ENCODE peak calls at places on chromosomes 5 and 9, in eight cellular contexts. E is bronchial epithelial cell, F is IMR-90, A is ovary, M is coronary artery, L is fibroblast of lung, O is mammary epithelial cell, P is cardiac fibroblast. D is an unnamed sample.
A peak's percentile ranks its signal among the peaks of the same experiment; 100 is the strongest.

GRCh38 chr5:157252741-157253465 is 13.0 kb upstream of the CYFIP2 start:
- DNase-seq in O (no peak), A (no peak), P (peak; percentile 26), M (no peak), L (no peak), E (no peak), F (peak; percentile 23), D (peak; percentile 87)

GRCh38 chr9:124030969-124031451 is 19.4 kb downstream of the LHX2 start:
- DNase-seq in F (no peak), O (no peak), E (no peak), M (no peak), A (no peak), P (peak; percentile 43), L (no peak), D (peak; percentile 71)

GRCh38 chr9:114176601-114177295 is 21.4 kb downstream of the COL27A1 start:
- DNase-seq in L (no peak), O (no peak), M (no peak), E (no peak), P (no peak), A (no peak), F (no peak), D (no peak)

GRCh38 chr9:88739373-88739772 is 204.4 kb downstream of the NXNL2 start:
- DNase-seq in E (no peak), P (no peak), M (no peak), A (no peak), L (no peak), O (no peak), F (no peak), D (no peak)

GRCh38 chr9:100064872-100065581 is 33.8 kb downstream of the ERP44 start:
- DNase-seq in M (no peak), O (peak; percentile 80), P (peak; percentile 42), E (peak; percentile 96), F (peak; percentile 92), L (peak; percentile 75), A (no peak), D (no peak)

GRCh38 chr5:65663804-65664521 is 39.1 kb downstream of the SHLD3 start:
- DNase-seq in L (peak; percentile 28), E (peak; percentile 32), A (no peak), P (peak; percentile 36), O (peak; percentile 6), M (no peak), F (peak; percentile 18), D (no peak)

GRCh38 chr5:174532453-174533126 is 191.8 kb upstream of the MSX2 start:
- DNase-seq in E (peak; percentile 96), L (peak; percentile 97), F (peak; percentile 98), P (peak; percentile 95), M (peak; percentile 91), O (peak; percentile 93), A (peak; percentile 42), D (peak; percentile 10)

GRCh38 chr5:120293796-120294195 is 170.3 kb upstream of the PRR16 start:
- DNase-seq in F (peak; percentile 85), O (peak; percentile 76), M (no peak), L (peak; percentile 84), E (peak; percentile 83), A (no peak), P (peak; percentile 67), D (no peak)

GRCh38 chr9:97845763-97846162 is 7.3 kb upstream of the FOXE1 start:
- DNase-seq in P (no peak), L (no peak), A (no peak), F (no peak), O (no peak), E (no peak), M (no peak), D (no peak)

DNA sequence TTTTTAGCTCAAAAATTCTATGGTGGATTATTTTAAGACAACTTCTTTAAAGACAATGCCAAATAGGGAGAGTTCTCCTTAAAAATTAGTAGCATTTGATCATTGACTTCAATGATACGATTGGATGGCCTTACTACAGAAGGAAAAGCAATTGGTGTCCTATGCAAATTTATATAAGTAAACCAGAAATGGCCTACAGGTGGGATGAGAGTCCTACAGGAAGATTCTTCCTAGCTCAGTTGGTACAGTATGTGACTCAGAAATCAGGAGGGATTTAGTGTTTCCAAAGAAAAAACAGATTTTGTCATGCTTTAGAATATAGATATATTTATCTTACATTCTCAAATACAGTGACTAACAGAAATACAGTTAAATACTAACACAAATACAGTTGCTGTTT is 6.5 kb downstream of the ANKRA2 start:
- DNase-seq in M (no peak), F (no peak), A (no peak), O (no peak), P (no peak), E (no peak), L (no peak), D (no peak)
- TF ChIP-seq CTCF in M (no peak), F (no peak), A (no peak), O (no peak), P (peak; percentile 27), E (no peak), L (no peak), D (no peak)

GRCh38 chr9:125844611-125845010 is 97.4 kb downstream of the PBX3 start:
- DNase-seq in A (no peak), M (no peak), E (no peak), P (no peak), L (no peak), O (peak; percentile 49), F (no peak), D (no peak)

GRCh38 chr9:125842215-125842614 is 95.0 kb downstream of the PBX3 start:
- DNase-seq in M (no peak), E (no peak), F (no peak), P (no peak), A (no peak), O (no peak), L (no peak), D (no peak)

GRCh38 chr9:125843646-125844045 is 96.5 kb downstream of the PBX3 start:
- DNase-seq in O (no peak), F (peak; percentile 60), L (peak; percentile 70), P (peak; percentile 50), E (no peak), A (no peak), M (no peak), D (no peak)

GRCh38 chr9:125847735-125848134 is 100.6 kb downstream of the PBX3 start:
- DNase-seq in E (no peak), F (no peak), P (no peak), O (no peak), A (no peak), M (no peak), L (no peak), D (no peak)

DNA sequence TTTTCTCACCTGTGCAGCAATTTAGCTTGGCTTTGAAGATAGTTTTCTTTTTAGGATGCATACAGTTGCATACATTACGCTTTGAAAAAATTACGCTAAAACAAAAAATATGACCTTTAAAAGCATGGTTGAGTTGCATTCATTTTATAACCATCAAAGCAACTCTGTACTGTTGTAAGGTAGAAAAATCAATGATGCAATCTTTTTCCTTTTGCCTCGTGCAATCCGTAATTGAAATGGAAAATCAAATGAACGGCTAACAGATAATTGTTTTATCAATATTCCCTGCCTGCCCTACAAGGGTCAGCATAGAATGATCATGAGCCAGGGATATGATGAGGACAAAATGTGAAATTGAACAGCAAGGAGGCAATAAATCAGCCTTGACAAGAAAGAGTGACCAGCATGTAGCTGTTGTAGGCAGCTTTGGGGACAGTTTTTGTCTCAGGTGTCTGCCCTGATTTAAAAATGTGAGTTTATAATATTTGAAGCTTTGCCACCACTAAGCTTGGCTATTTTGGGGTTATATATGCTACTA is 98.2 kb downstream of the PBX3 start:
- DNase-seq in A (no peak), M (no peak), P (no peak), E (no peak), F (no peak), O (no peak), L (no peak), D (no peak)
- TF ChIP-seq CTCF in A (no peak), M (no peak), P (no peak), E (no peak), F (no peak), O (no peak), L (no peak), D (no peak)

GRCh38 chr5:1132570-1132969 is 20.7 kb upstream of the SLC12A7 start:
- DNase-seq in L (no peak), P (no peak), F (no peak), A (no peak), E (no peak), O (no peak), M (no peak), D (no peak)

GRCh38 chr5:1133510-1134255 is 21.8 kb upstream of the SLC12A7 start:
- DNase-seq in P (no peak), L (no peak), E (no peak), A (no peak), O (no peak), M (no peak), F (no peak), D (peak; percentile 62)

GRCh38 chr5:1133108-1133507 is 21.2 kb upstream of the SLC12A7 start:
- DNase-seq in A (no peak), L (no peak), M (no peak), P (no peak), E (no peak), O (no peak), F (no peak), D (no peak)

GRCh38 chr5:1135696-1136525 is 24.0 kb upstream of the SLC12A7 start:
- DNase-seq in M (no peak), O (no peak), P (no peak), F (no peak), E (no peak), L (no peak), A (no peak), D (no peak)

DNA sequence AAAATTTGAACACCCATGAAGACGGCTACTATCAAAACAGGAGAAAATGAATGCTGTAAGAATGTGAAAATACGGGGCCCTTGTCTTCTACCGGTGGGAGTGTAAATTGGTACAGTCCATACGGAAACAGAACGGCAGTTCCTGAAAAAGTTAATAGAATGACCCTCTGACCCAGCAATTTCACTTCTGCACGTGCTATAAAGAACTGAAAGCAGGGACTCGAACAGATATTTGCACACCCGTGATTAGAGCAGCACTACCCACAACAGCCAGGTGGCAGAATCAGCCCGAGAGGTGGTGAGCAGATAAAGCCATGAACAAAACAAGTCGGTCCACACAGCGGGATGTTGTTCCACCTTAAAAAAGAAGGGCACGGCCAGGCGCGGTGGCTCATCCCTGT is 22.6 kb upstream of the SLC12A7 start:
- DNase-seq in F (no peak), L (no peak), A (no peak), E (no peak), M (no peak), O (no peak), P (no peak), D (peak; percentile 77)
- TF ChIP-seq CTCF in F (no peak), L (no peak), A (no peak), E (no peak), M (no peak), O (no peak), P (no peak), D (peak; percentile 35)

GRCh38 chr9:127205952-127206351 is 58.6 kb upstream of the GARNL3 start:
- DNase-seq in F (no peak), A (no peak), L (no peak), P (no peak), E (no peak), M (no peak), O (no peak), D (no peak)

GRCh38 chr9:127206666-127207065 is 57.9 kb upstream of the GARNL3 start:
- DNase-seq in A (no peak), L (no peak), P (no peak), M (no peak), F (no peak), E (no peak), O (no peak), D (no peak)

GRCh38 chr9:127203501-127204327 is 60.9 kb upstream of the GARNL3 start:
- DNase-seq in M (no peak), L (no peak), A (no peak), O (no peak), E (no peak), P (no peak), F (no peak), D (no peak)

GRCh38 chr9:127202461-127203139 is 62.0 kb upstream of the GARNL3 start:
- DNase-seq in E (no peak), M (no peak), P (no peak), A (no peak), L (no peak), F (no peak), O (no peak), D (no peak)

GRCh38 chr9:127204771-127205470 is 59.7 kb upstream of the GARNL3 start:
- DNase-seq in L (peak; percentile 47), O (no peak), P (peak; percentile 38), E (peak; percentile 16), M (no peak), A (no peak), F (peak; percentile 49), D (no peak)
- TF ChIP-seq CTCF in L (no peak), O (no peak), P (peak; percentile 10), E (peak; percentile 25), M (no peak), A (no peak), F (peak; percentile 49), D (peak; percentile 5)